ENCODE peak calls at places on chromosomes 13 and 19, in four cellular contexts. One of them, this sample, is unnamed.

GRCh38 chr19:10637894-10638293 is 12.5 kb downstream of the SLC44A2 start:
- DNase-seq in K562: no peak
- DNase-seq in HepG2: no peak
- DNase-seq in GM12878: no peak
- DNase-seq in this sample: no peak

GRCh38 chr13:34340534-34340933 is 522.6 kb downstream of the RFC3 start:
- DNase-seq in HepG2: no peak
- DNase-seq in K562: no peak
- DNase-seq in GM12878: no peak
- DNase-seq in this sample: peak

GRCh38 chr13:63699948-63700347 is 2284.3 kb upstream of the PCDH20 start:
- DNase-seq in GM12878: no peak
- DNase-seq in K562: no peak
- DNase-seq in HepG2: no peak
- DNase-seq in this sample: no peak

GRCh38 chr19:18007939-18008673 is at the start of gene ARRDC2:
- DNase-seq in K562: peak
- DNase-seq in GM12878: no peak
- DNase-seq in HepG2: peak
- DNase-seq in this sample: no peak

GRCh38 chr13:77029436-77029835 is 2.5 kb upstream of the FBXL3 start:
- DNase-seq in K562: no peak
- DNase-seq in HepG2: no peak
- DNase-seq in GM12878: no peak
- DNase-seq in this sample: no peak

GRCh38 chr13:73168993-73169401 is 110.2 kb downstream of the KLF5 start:
- DNase-seq in GM12878: no peak
- DNase-seq in HepG2: no peak
- DNase-seq in K562: no peak
- DNase-seq in this sample: no peak

GRCh38 chr13:113021811-113022210 is 52.8 kb downstream of the MCF2L start:
- DNase-seq in K562: no peak
- DNase-seq in HepG2: no peak
- DNase-seq in GM12878: no peak
- DNase-seq in this sample: no peak

GRCh38 chr13:98334620-98335205 is 157.6 kb upstream of the RNF113B start:
- DNase-seq in GM12878: no peak
- DNase-seq in K562: no peak
- DNase-seq in HepG2: no peak
- DNase-seq in this sample: no peak

GRCh38 chr19:49327878-49328544 is 3.0 kb upstream of the SLC6A16 start:
- DNase-seq in K562: peak
- DNase-seq in GM12878: no peak
- DNase-seq in HepG2: peak
- DNase-seq in this sample: peak

GRCh38 chr19:48752511-48753365 is at the start of gene FUT1:
- DNase-seq in GM12878: no peak
- DNase-seq in K562: peak
- DNase-seq in HepG2: no peak
- DNase-seq in this sample: no peak

GRCh38 chr13:107867701-107868661 is 347.4 kb downstream of the LIG4 start:
- DNase-seq in HepG2: no peak
- DNase-seq in K562: peak
- DNase-seq in GM12878: no peak
- DNase-seq in this sample: no peak

GRCh38 chr19:10503002-10503789 is at the start of gene KEAP1:
- DNase-seq in HepG2: peak
- DNase-seq in K562: peak
- DNase-seq in GM12878: no peak
- DNase-seq in this sample: peak

GRCh38 chr13:75713852-75714251 is 77.7 kb downstream of the LMO7 start:
- DNase-seq in HepG2: no peak
- DNase-seq in GM12878: no peak
- DNase-seq in K562: no peak
- DNase-seq in this sample: no peak

GRCh38 chr19:50479761-50480251 is 3.2 kb upstream of the GARIN5A start:
- DNase-seq in GM12878: no peak
- DNase-seq in HepG2: no peak
- DNase-seq in K562: no peak
- DNase-seq in this sample: no peak

GRCh38 chr13:100443278-100443997 is 145.2 kb downstream of the GGACT start:
- DNase-seq in GM12878: no peak
- DNase-seq in HepG2: no peak
- DNase-seq in K562: no peak
- DNase-seq in this sample: no peak

GRCh38 chr13:20294497-20294896 is 62.4 kb upstream of the GJB6 start:
- DNase-seq in HepG2: no peak
- DNase-seq in K562: no peak
- DNase-seq in GM12878: no peak
- DNase-seq in this sample: peak

GRCh38 chr13:46743191-46743590 is 53.8 kb downstream of the ESD start:
- DNase-seq in HepG2: no peak
- DNase-seq in GM12878: no peak
- DNase-seq in K562: no peak
- DNase-seq in this sample: no peak

GRCh38 chr13:106140476-106140875 is 395.0 kb downstream of the EFNB2 start:
- DNase-seq in K562: no peak
- DNase-seq in HepG2: no peak
- DNase-seq in GM12878: no peak
- DNase-seq in this sample: no peak

GRCh38 chr13:27027086-27027667 is 144.4 kb downstream of the USP12 start:
- DNase-seq in HepG2: no peak
- DNase-seq in GM12878: no peak
- DNase-seq in K562: no peak
- DNase-seq in this sample: no peak

GRCh38 chr19:28426110-28426901 is 786.6 kb downstream of the UQCRFS1 start:
- DNase-seq in HepG2: no peak
- DNase-seq in K562: no peak
- DNase-seq in GM12878: no peak
- DNase-seq in this sample: no peak
- TF ChIP-seq CHD4 in HepG2: no peak
- TF ChIP-seq CHD4 in K562: no peak
- TF ChIP-seq CHD4 in GM12878: no peak
- TF ChIP-seq CHD4 in this sample: no peak

DNA sequence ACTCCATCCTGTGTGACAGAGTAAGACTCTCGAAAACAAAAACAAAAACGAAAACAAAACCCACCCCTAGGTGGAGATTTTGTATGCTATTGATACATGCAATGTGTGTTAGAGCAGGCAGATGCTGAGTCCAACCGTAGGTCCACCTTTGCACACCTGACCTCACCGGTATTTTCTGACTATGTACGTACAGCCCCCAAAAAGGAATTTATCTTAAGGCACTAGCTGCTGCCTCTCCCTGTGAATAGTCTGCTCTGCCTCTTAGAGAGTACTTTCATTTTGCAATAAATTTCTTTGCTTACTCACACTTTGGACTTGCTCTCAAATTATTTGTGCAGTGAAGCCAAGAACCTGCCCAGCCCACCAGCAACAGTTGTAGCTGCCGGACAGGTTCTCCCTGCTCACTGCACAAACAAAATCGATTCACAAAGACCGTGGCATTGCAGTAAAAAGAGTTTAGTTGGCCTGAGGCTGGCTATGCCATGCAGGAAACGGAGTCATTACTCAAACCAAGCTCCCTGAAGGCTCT is 8.2 kb upstream of the ZNF77 start:
- DNase-seq in HepG2: peak
- DNase-seq in GM12878: no peak
- DNase-seq in K562: no peak
- DNase-seq in this sample: no peak
- TF ChIP-seq CHD4 in HepG2: no peak
- TF ChIP-seq CHD4 in GM12878: no peak
- TF ChIP-seq CHD4 in K562: no peak
- TF ChIP-seq CHD4 in this sample: no peak

GRCh38 chr19:29873024-29873800 is 61.4 kb downstream of the CCNE1 start:
- DNase-seq in HepG2: no peak
- DNase-seq in GM12878: no peak
- DNase-seq in K562: peak
- DNase-seq in this sample: peak
- TF ChIP-seq CHD4 in HepG2: no peak
- TF ChIP-seq CHD4 in GM12878: no peak
- TF ChIP-seq CHD4 in K562: no peak
- TF ChIP-seq CHD4 in this sample: no peak

GRCh38 chr13:30418075-30418715 is 4.1 kb upstream of the UBE2L5 start:
- DNase-seq in HepG2: no peak
- DNase-seq in K562: no peak
- DNase-seq in GM12878: no peak
- DNase-seq in this sample: no peak
- TF ChIP-seq CHD4 in HepG2: no peak
- TF ChIP-seq CHD4 in K562: no peak
- TF ChIP-seq CHD4 in GM12878: no peak
- TF ChIP-seq CHD4 in this sample: no peak

GRCh38 chr19:4795400-4795799 is 3.9 kb downstream of the FEM1A start:
- DNase-seq in GM12878: no peak
- DNase-seq in HepG2: no peak
- DNase-seq in K562: no peak
- DNase-seq in this sample: no peak
- TF ChIP-seq CHD4 in GM12878: no peak
- TF ChIP-seq CHD4 in HepG2: no peak
- TF ChIP-seq CHD4 in K562: no peak
- TF ChIP-seq CHD4 in this sample: no peak

DNA sequence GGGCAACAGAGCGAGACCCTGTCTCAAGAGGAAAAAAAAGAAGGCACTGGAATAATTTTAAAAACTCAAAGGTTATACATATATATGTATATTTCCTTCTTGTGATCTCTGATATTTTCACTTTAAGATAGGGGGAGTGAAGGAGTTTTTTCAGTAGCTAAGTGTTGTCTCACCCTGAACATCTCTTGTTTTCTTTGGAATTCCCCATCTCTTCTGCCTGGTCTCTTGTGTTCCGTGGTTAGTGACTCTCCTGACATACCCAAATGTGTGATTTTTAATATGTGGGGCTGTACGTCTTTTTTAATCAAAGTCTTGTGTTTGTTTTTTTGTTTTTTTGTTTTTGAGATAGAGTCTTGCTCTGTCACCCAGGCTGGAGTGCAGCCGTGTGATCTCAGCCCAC is 15.3 kb upstream of the KCTD4 start:
- DNase-seq in HepG2: no peak
- DNase-seq in GM12878: no peak
- DNase-seq in K562: no peak
- DNase-seq in this sample: no peak
- TF ChIP-seq CHD4 in HepG2: no peak
- TF ChIP-seq CHD4 in GM12878: no peak
- TF ChIP-seq CHD4 in K562: no peak
- TF ChIP-seq CHD4 in this sample: no peak

DNA sequence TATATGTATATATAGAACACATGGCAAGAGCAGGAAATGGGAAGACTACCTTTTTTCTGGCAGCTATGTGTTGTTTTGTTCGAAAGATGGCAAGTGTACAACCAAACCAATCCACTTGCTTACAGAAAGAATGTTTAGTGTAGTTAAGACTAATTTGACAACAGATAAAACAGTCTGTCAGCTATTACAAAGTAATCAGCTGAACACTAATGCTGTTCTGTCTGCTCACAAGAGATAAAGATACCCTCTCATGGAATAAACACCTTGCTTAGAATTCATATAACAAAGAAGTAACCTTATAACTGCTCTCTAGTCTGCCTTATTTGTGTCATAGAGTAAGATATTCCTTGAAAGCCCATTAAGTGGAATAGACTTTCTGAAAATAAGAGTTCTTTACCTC is 840 bp upstream of the KCNRG start:
- DNase-seq in GM12878: no peak
- DNase-seq in K562: peak
- DNase-seq in HepG2: no peak
- DNase-seq in this sample: no peak
- TF ChIP-seq CHD4 in GM12878: no peak
- TF ChIP-seq CHD4 in K562: no peak
- TF ChIP-seq CHD4 in HepG2: no peak
- TF ChIP-seq CHD4 in this sample: no peak

This sample was measured in A549.